ENCODE peak calls at places on chromosomes 3 and 15, in ten cellular contexts. A is GM12892; P is ELR; M is NCI-H446 treated with DMSO at 0.1 percent for 48 hours; D is H4; Z is GM12891; E is activated CD8-positive, alpha-beta T cell treated with anti-CD3 and anti-CD28 coated beads for 36 hours; K is Kasumi-1; L is central memory CD4-positive, alpha-beta T cell; W is iPS DF 6.9. J is an unnamed sample.

GRCh38 chr15:79881254-79881653 is 15.6 kb downstream of the MTHFS start:
- DNase-seq in A (no peak), P (no peak), M (no peak), D (no peak), Z (no peak), E (no peak), K (no peak), L (no peak), W (no peak), J (no peak)

GRCh38 chr15:77037475-77038209 is 33.3 kb downstream of the TSPAN3 start:
- DNase-seq in A (peak), P (no peak), M (no peak), D (no peak), Z (peak), E (no peak), K (no peak), L (no peak), W (no peak), J (no peak)

GRCh38 chr3:128488636-128488994 is 4.4 kb downstream of the GATA2 start:
- DNase-seq in A (no peak), P (peak), M (no peak), D (no peak), Z (no peak), E (no peak), K (peak), L (no peak), W (no peak), J (no peak)

GRCh38 chr3:170368921-170369320 is 11.4 kb downstream of the SKIL start:
- DNase-seq in A (no peak), P (peak), M (no peak), D (no peak), Z (no peak), E (no peak), K (peak), L (no peak), W (no peak), J (no peak)

GRCh38 chr15:39083213-39083612 is 497.7 kb upstream of the THBS1 start:
- DNase-seq in A (no peak), P (no peak), M (no peak), D (no peak), Z (no peak), E (peak), K (no peak), L (no peak), W (no peak), J (no peak)

GRCh38 chr3:52682016-52682415 is 3.7 kb downstream of the PBRM1 start:
- DNase-seq in A (no peak), P (peak), M (no peak), D (peak), Z (no peak), E (peak), K (peak), L (no peak), W (no peak), J (no peak)

GRCh38 chr15:72237286-72238224 is 6.6 kb upstream of the PKM start:
- DNase-seq in A (no peak), P (peak), M (no peak), D (peak), Z (peak), E (peak), K (peak), L (peak), W (no peak), J (peak)

GRCh38 chr3:182710557-182711157 is 82.6 kb upstream of the ATP11B start:
- DNase-seq in A (no peak), P (peak), M (no peak), D (no peak), Z (no peak), E (no peak), K (peak), L (no peak), W (no peak), J (no peak)

GRCh38 chr3:14721126-14721864 is 46.4 kb downstream of the C3orf20 start:
- DNase-seq in A (no peak), P (no peak), M (no peak), D (no peak), Z (no peak), E (no peak), K (no peak), L (no peak), W (no peak), J (no peak)

GRCh38 chr3:50341996-50342732 is 1.5 kb upstream of the RASSF1 start:
- DNase-seq in A (no peak), P (no peak), M (no peak), D (no peak), Z (no peak), E (no peak), K (no peak), L (no peak), W (no peak), J (no peak)

GRCh38 chr3:121995190-121996137 is 26.6 kb downstream of the ILDR1 start:
- DNase-seq in A (no peak), P (peak), M (peak), D (peak), Z (no peak), E (peak), K (peak), L (peak), W (peak), J (peak)

GRCh38 chr3:71376911-71377310 is 206.6 kb downstream of the FOXP1 start:
- DNase-seq in A (no peak), P (no peak), M (no peak), D (no peak), Z (no peak), E (peak), K (no peak), L (no peak), W (no peak), J (no peak)

GRCh38 chr15:77798151-77798550 is 165.4 kb upstream of the LINGO1 start:
- DNase-seq in A (no peak), P (no peak), M (no peak), D (no peak), Z (no peak), E (no peak), K (no peak), L (no peak), W (no peak), J (no peak)